ENCODE peak calls at places on chromosomes 7 and 10, in four cellular contexts. B is A673; L is CD4-positive, alpha-beta memory T cell; Y is IMR-90. D is an unnamed sample.

GRCh38 chr10:80598084-80598798 is 60.5 kb downstream of the SH2D4B start:
- DNase-seq in B (no peak), L (no peak), Y (no peak), D (no peak)

GRCh38 chr7:119175916-119176627 is 951.6 kb downstream of the ANKRD7 start:
- DNase-seq in B (peak), L (no peak), Y (peak), D (no peak)

GRCh38 chr10:69734797-69735468 is 66.8 kb upstream of the COL13A1 start:
- DNase-seq in B (no peak), L (no peak), Y (no peak), D (no peak)

GRCh38 chr7:138243430-138243829 is 167.2 kb downstream of the AKR1D1 start:
- DNase-seq in B (peak), L (no peak), Y (no peak), D (no peak)

GRCh38 chr7:15581352-15581951 is 19.6 kb upstream of the AGMO start:
- DNase-seq in B (no peak), L (no peak), Y (no peak), D (no peak)

GRCh38 chr10:96118604-96119450 is 11.3 kb upstream of the ZNF518A start:
- DNase-seq in B (no peak), L (no peak), Y (no peak), D (no peak)

GRCh38 chr7:155559519-155560108 is 13.3 kb upstream of the CNPY1 start:
- DNase-seq in B (no peak), L (no peak), Y (no peak), D (no peak)

GRCh38 chr10:34539533-34540315 is 275.4 kb downstream of the PARD3 start:
- DNase-seq in B (no peak), L (no peak), Y (no peak), D (no peak)

GRCh38 chr10:10093035-10093434 is 924.6 kb upstream of the CELF2 start:
- DNase-seq in B (no peak), L (no peak), Y (no peak), D (no peak)

GRCh38 chr7:150824379-150825177 is 24.0 kb downstream of the TMEM176A start:
- DNase-seq in B (no peak), L (no peak), Y (no peak), D (no peak)

GRCh38 chr7:108156897-108157605 is 26.9 kb upstream of the LAMB4 start:
- DNase-seq in B (no peak), L (no peak), Y (peak), D (no peak)

GRCh38 chr7:106462914-106463482 is 178.2 kb upstream of the NAMPT start:
- DNase-seq in B (no peak), L (no peak), Y (no peak), D (no peak)

GRCh38 chr10:49379596-49380410 is 16.1 kb downstream of the DRGX start:
- DNase-seq in B (no peak), L (no peak), Y (no peak), D (no peak)

GRCh38 chr10:75137533-75138438 is 26.3 kb downstream of the SAMD8 start:
- DNase-seq in B (no peak), L (no peak), Y (peak), D (no peak)

GRCh38 chr7:95420996-95421846 is 13.6 kb downstream of the PON2 start:
- DNase-seq in B (no peak), L (no peak), Y (peak), D (no peak)

GRCh38 chr10:4073912-4074311 is 288.9 kb upstream of the KLF6 start:
- DNase-seq in B (no peak), L (no peak), Y (peak), D (no peak)

GRCh38 chr7:50142421-50143113 is 49.5 kb upstream of the ZPBP start:
- DNase-seq in B (peak), L (peak), Y (peak), D (no peak)

GRCh38 chr7:50145801-50146338 is 52.8 kb upstream of the ZPBP start:
- DNase-seq in B (no peak), L (no peak), Y (no peak), D (no peak)

GRCh38 chr7:50141854-50142253 is 48.8 kb upstream of the ZPBP start:
- DNase-seq in B (peak), L (no peak), Y (no peak), D (no peak)

GRCh38 chr7:50141131-50141530 is 48.1 kb upstream of the ZPBP start:
- DNase-seq in B (no peak), L (no peak), Y (no peak), D (no peak)

GRCh38 chr7:50140688-50141087 is 47.6 kb upstream of the ZPBP start:
- DNase-seq in B (no peak), L (no peak), Y (no peak), D (no peak)
- H3K27ac ChIP-seq in B (no peak), L (no peak), Y (no peak), D (no peak)

GRCh38 chr7:66182920-66183319 is 22.2 kb upstream of the TPST1 start:
- DNase-seq in B (no peak), L (no peak), Y (no peak), D (no peak)

GRCh38 chr7:66181845-66182244 is 23.3 kb upstream of the TPST1 start:
- DNase-seq in B (no peak), L (no peak), Y (no peak), D (no peak)

GRCh38 chr7:66181329-66181728 is 23.8 kb upstream of the TPST1 start:
- DNase-seq in B (no peak), L (no peak), Y (no peak), D (no peak)

GRCh38 chr7:66185680-66186187 is 19.4 kb upstream of the TPST1 start:
- DNase-seq in B (peak), L (no peak), Y (no peak), D (no peak)

GRCh38 chr7:66183700-66184099 is 21.4 kb upstream of the TPST1 start:
- DNase-seq in B (no peak), L (no peak), Y (peak), D (no peak)
- H3K27ac ChIP-seq in B (no peak), L (no peak), Y (peak), D (no peak)

DNA sequence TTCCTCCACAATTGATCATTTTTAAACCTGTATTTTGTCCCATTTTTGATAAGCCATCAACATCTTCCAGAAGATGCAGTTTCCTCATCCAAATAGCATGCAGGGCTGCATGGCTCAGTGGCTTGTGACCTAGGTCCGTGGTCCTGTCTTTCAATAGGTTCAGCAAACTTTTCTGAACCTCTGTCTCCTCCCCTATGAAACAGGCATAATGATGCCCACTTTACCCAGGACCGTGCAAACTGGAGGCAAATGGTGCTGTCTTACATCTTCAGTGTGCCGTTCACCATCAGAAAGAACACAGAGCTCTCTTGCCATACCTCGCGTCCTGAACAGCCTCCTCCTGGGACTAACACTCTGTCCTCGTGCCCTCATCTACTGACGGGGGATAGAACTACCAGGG is 22.3 kb upstream of the FIGNL1 start:
- DNase-seq in B (no peak), L (no peak), Y (no peak), D (no peak)
- H3K27ac ChIP-seq in B (no peak), L (no peak), Y (no peak), D (no peak)

DNA sequence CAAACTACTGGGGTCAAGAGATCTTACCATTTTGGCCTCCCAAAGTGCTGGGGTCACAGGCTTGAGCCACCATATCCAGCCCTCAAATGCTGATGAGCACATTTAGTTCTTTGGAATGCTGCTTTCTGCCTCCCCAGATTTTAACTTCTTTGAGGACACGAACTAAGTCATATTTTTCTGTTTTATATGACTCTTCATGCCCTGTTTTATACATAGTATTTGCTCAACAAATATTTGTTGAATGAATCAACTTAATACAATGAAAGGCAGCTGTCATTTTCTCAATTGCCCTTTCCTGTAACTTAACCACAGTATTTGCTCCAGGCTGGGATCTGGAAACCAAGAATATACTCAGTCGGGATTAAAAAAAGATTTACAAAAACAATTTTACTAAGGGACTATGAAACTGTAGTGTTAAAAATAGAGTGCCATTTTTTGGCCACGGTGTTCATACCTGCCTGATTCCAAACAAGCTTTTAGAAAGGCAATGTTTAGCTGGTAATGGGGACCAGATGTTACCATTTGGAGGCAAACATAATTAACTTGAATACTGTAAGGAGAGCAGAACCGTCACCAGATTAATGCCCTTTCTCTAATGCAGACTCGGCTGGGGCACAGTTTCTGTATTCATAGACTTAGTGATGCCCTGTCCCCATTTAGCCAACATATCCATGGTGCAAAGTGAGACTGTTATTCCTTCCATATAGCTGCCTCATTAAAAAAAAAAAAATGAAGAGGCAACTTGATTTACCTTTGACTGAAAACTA is 117.6 kb downstream of the NRP1 start:
- DNase-seq in B (peak), L (no peak), Y (no peak), D (no peak)
- H3K27ac ChIP-seq in B (no peak), L (no peak), Y (no peak), D (no peak)

DNA sequence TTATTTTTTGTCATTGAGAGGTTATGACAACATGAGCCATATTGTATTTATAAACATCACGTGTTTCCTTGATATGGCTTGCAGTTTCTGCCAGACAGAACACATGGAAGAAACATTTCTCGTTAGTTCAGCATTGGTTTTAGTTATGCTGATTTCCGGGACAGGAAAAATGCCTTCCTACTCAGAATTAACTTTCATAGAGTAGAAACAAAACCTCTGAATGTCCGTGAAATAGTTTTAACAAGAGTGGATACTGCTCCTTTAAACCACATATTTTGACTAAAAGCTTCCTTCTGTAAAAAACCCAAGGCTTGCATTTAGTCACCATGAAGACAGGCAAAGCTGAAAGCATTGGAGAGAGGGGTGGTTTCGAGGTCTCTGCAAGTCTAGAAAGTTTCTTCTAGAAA is 240.4 kb downstream of the KIAA1217 start:
- DNase-seq in B (peak), L (no peak), Y (peak), D (no peak)
- H3K27ac ChIP-seq in B (peak), L (no peak), Y (peak), D (peak)

GRCh38 chr10:92692697-92693533 is 3.2 kb downstream of the HHEX start:
- DNase-seq in B (no peak), L (no peak), Y (no peak), D (no peak)

GRCh38 chr10:92690211-92691041 is 671 bp downstream of the HHEX start:
- DNase-seq in B (peak), L (peak), Y (peak), D (peak)

GRCh38 chr10:92691042-92691590 is 1.4 kb downstream of the HHEX start:
- DNase-seq in B (no peak), L (no peak), Y (no peak), D (no peak)

GRCh38 chr10:92692085-92692671 is 2.4 kb downstream of the HHEX start:
- DNase-seq in B (no peak), L (no peak), Y (no peak), D (no peak)

GRCh38 chr10:92691591-92692084 is 1.9 kb downstream of the HHEX start:
- DNase-seq in B (no peak), L (no peak), Y (no peak), D (no peak)
- H3K27ac ChIP-seq in B (no peak), L (no peak), Y (peak), D (peak)

DNA sequence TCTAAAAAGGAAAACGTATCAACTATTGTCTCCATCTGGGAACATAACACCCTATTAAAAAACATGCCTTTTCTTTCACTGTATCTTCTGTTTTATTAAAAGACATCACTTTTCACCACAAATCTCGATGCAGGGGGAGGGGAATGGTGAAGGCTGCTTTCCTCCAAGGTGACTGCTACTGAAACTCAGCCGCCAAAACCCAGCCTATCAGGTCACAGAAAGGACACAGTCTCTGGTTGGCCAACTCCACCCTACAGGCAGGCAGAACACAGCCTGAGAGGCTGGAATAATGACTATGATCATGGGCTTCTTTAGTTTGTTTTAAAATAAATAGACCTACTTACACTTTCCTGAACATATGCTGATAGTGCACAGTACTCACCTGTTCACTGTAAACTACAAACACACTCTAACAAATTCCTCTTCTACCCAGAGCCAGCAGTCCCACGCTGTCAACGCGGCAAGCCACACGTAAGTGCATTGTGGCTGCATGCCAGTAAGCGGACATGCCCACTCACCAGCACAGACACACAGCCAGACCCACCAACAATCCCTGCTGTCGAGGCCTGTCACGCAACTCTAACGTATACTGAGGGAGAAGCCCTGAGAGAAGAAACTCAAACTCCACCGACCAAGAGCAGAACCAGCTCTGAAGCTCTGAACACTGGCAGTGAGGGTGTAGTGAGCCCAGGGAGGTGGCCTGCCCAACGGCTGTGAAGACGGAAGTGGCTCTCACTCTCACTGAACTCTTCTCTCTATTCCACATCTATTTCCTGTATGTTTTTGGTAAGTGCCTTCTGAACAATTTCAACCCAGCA is 41.8 kb downstream of the NCAPG2 start:
- DNase-seq in B (no peak), L (peak), Y (no peak), D (no peak)
- H3K27ac ChIP-seq in B (no peak), L (peak), Y (no peak), D (no peak)

GRCh38 chr7:38178695-38179344 is 775 bp downstream of the STARD3NL start:
- DNase-seq in B (no peak), L (peak), Y (peak), D (no peak)
- H3K27ac ChIP-seq in B (peak), L (peak), Y (peak), D (peak)

DNA sequence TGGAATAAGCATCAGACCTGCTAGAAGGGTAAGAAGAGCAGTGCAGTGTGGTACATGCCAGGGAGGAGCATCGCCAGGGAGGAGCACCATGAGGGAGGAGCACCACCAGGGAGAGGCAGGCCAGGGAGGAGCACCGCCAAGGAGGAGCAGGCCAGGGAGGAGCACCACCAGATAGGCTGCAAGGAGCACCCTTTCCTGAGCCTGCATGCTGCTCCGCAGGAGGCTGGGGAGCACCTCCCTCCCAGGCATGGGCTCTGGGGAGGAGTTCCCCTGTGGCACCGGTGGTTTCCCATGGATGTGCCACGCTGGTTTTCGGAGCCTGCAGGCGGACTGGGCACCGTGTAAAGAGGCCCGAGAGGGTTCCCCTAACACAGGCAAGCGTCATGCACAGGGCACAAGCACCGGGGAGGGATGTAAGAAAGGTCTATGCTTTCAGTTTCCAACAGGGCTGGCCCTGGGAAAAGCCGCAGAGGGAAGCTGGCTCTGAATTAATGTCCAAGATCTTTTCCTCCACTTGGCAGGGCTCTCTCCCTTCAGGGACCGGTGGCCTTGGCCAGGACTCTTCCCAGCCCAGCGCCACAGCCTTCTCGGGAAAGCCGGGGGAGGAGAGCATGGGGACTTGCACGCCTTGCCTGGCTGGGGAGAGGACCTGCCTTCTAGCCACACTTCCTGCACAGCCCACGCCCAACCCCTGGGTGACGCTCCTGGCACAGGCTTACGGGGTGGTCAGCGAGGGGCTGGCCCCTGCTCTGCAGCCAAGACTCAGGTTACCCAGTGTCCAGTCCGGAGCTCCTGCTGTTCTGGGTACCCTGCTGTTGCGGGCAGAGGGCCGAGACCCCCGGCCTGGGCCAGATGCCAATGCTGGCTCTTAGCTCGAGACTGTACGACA is 11.5 kb upstream of the GPER1 start:
- DNase-seq in B (no peak), L (no peak), Y (no peak), D (no peak)
- H3K27ac ChIP-seq in B (no peak), L (no peak), Y (no peak), D (peak)

GRCh38 chr10:37839243-37839642 is 18.2 kb downstream of the ZNF248 start:
- DNase-seq in B (no peak), L (no peak), Y (no peak), D (no peak)
- H3K27ac ChIP-seq in B (no peak), L (no peak), Y (no peak), D (no peak)

D was measured in breast epithelium.